ENCODE peak calls at places on chromosomes 6 and 20, in eight cellular contexts. X is IMR-90, D is ovary, J is esophagus squamous epithelium, B is body of pancreas, R is stomach, S is right lobe of liver, Q is tibial nerve. T is an unnamed sample. For H3K4me1, the result is how much of the 10 kb centered on the place peaks cover.

GRCh38 chr20:2382833-2383232 is 2.1 kb downstream of the TGM6 start:
- DNase-seq in Q (no peak), B (no peak), X (no peak), D (no peak), S (no peak), R (no peak), J (no peak), T (no peak)

GRCh38 chr20:38177201-38177600 is 12.1 kb upstream of the TGM2 start:
- DNase-seq in X (no peak), D (no peak), Q (no peak), S (no peak), J (no peak), B (no peak), R (no peak), T (no peak)

GRCh38 chr20:60008130-60008808 is 50.0 kb downstream of the CDH26 start:
- DNase-seq in Q (no peak), D (no peak), S (no peak), X (no peak), R (no peak), J (no peak), B (no peak), T (no peak)

GRCh38 chr20:22353586-22353985 is 230.8 kb downstream of the FOXA2 start:
- DNase-seq in X (no peak), Q (no peak), D (no peak), S (no peak), B (no peak), J (no peak), R (no peak), T (no peak)

GRCh38 chr6:155354167-155354566 is 39.9 kb upstream of the TFB1M start:
- DNase-seq in Q (no peak), S (no peak), R (no peak), D (no peak), X (no peak), J (no peak), B (no peak), T (no peak)

GRCh38 chr6:164370773-164371172 is 938.6 kb downstream of the C6orf118 start:
- DNase-seq in B (no peak), X (no peak), R (no peak), D (no peak), J (no peak), S (no peak), Q (no peak), T (no peak)

GRCh38 chr6:16244446-16244845 is 6.1 kb downstream of the GMPR start:
- DNase-seq in B (peak), J (no peak), Q (no peak), X (no peak), D (no peak), R (peak), S (no peak), T (no peak)

GRCh38 chr6:21965953-21966539 is 330.8 kb downstream of the PRL start:
- DNase-seq in X (no peak), J (no peak), S (no peak), Q (no peak), D (no peak), R (no peak), B (no peak), T (no peak)

GRCh38 chr20:23251779-23252178 is 98.8 kb upstream of the NXT1 start:
- DNase-seq in Q (no peak), S (no peak), D (no peak), R (no peak), X (no peak), B (no peak), J (no peak), T (no peak)

DNA sequence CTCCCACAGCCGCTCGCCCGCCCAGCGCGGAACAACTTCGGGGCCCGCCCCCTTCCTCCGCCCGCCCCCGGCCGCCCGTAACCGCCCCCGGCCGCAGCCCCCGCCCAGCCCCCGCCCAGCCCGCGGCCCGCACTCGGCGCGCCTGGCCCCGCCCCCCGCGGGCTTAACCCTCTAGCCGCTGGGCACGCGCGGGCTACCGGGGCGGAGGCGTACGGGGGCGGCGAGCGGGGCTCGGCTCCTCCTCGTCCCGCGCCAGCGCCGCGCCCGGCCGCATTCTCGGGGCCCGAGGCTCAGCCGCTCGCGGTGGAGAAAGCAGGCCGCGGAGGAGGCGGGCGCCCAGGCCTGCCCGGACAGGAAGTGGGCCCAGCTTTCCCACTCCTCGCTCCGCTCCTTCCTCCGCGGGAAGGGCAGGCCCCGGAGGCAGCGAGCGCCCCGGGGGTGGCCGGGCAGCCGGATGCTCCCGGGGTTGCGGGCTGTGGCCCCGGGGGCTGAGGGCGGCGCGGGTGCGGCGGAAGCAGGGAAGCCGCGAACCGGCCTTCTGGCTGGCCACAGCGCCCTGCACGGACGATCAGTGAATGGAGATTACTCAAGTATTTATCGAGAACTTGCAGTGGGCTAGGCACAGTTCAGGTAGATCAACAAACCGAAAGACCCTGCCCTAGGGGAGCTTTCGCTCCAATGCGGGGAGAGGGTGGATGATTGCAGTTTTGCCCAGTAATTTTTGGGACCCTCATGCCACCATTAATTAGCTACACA is at the start of gene TRAM2:
- DNase-seq in R (peak), B (peak), X (peak), J (peak), Q (peak), D (peak), S (peak), T (peak)
- TF ChIP-seq POLR2A in R (no peak), B (peak), X (peak), J (no peak), Q (peak), D (peak), S (peak), T (no peak)

GRCh38 chr20:49685809-49686208 is 27.9 kb downstream of the B4GALT5 start:
- DNase-seq in S (no peak), J (no peak), D (no peak), R (no peak), X (peak), Q (no peak), B (no peak), T (no peak)
- H3K4me1 ChIP-seq in S (under half), J (half or more), D (under half), R (half or more), X (under half), Q (half or more), B (half or more), T (under half)

GRCh38 chr20:64047968-64048401 is 1.5 kb downstream of the SOX18 start:
- DNase-seq in J (no peak), Q (no peak), R (no peak), B (no peak), S (no peak), D (no peak), X (no peak), T (no peak)
- TF ChIP-seq POLR2A in J (no peak), Q (no peak), R (no peak), B (no peak), S (no peak), D (no peak), X (no peak), T (no peak)

GRCh38 chr20:56967916-56968315 is 298.5 kb downstream of the BMP7 start:
- DNase-seq in Q (no peak), B (no peak), S (no peak), J (no peak), R (no peak), X (no peak), D (no peak), T (no peak)
- H3K4me1 ChIP-seq in Q (under half), B (under half), S (under half), J (under half), R (under half), X (under half), D (under half), T (under half)

DNA sequence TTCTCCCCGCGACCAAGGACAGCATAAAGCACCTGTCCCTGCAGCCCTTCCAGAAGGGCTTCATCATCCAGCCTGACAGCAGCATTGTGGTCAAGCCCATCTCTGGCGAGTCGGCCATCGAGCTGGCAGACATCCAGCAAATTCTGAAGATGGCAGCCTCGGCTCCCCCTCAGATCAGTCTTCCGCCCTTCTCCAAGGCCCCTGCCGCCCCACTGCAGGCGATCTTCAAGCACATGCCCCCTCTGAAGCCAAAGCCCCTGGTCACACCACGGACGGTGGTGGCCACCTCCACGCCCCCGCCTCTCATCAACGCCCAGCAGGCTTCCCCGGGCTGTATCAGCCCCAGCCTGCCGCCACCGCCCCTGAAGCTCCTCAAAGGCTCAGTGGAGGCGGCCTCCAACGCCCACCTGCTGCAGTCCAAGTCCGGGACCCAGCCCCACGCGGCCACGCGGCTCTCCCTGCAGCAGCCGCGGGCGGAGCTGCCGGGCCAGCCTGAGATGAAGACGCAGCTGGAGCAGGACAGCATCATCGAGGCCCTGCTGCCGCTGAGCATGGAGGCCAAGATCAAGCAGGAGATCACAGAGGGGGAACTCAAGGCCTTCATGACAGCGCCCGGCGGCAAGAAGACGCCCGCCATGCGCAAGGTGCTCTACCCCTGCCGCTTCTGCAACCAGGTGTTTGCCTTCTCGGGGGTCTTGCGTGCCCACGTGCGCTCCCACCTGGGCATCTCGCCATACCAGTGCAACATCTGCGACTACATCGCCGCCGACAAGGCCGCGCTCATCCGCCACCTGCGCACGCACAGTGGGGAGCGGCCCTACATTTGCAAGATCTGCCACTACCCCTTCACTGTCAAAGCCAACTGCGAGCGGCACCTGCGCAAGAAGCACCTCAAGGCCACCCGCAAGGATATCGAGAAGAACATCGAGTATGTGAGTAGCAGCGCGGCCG is 83.3 kb downstream of the SSR1 start:
- DNase-seq in Q (no peak), X (no peak), J (no peak), D (no peak), S (no peak), B (no peak), R (no peak), T (no peak)
- TF ChIP-seq POLR2A in Q (no peak), X (no peak), J (no peak), D (no peak), S (no peak), B (no peak), R (no peak), T (no peak)

GRCh38 chr6:147448775-147449174 is 59.7 kb upstream of the SAMD5 start:
- DNase-seq in D (no peak), J (no peak), S (no peak), Q (no peak), B (no peak), X (no peak), R (no peak), T (no peak)
- H3K4me1 ChIP-seq in D (under half), J (under half), S (under half), Q (under half), B (under half), X (under half), R (under half), T (under half)

DNA sequence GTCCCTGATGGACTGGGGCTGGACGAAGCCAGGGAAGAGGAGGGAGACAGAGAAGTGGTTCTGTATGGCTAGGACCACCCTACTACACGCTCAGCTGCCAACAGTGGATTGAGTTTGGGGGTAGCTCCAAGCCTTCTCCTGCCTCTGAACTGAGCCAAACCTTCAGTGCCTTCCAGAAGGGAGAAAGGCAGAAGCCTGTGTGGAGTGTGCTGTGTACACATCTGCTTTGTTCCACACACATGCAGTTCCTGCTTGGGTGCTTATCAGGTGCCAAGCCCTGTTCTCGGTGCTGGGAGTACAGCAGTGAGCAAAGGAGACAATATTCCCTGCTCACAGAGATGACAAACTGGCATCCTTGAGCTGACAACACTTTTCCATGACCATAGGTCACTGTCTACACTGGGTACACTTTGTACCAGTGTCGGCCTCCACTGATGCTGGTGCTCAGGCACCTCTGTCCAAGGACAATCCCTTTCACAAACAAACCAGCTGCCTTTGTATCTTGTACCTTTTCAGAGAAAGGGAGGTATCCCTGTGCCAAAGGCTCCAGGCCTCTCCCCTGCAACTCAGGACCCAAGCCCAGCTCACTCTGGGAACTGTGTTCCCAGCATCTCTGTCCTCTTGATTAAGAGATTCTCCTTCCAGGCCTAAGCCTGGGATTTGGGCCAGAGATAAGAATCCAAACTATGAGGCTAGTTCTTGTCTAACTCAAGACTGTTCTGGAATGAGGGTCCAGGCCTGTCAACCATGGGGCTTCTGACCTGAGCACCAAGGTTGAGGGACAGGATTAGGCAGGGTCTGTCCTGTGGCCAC is 11.3 kb upstream of the RBCK1 start:
- DNase-seq in J (no peak), B (no peak), S (no peak), Q (no peak), R (peak), X (no peak), D (no peak), T (no peak)
- TF ChIP-seq POLR2A in J (no peak), B (no peak), S (no peak), Q (no peak), R (no peak), X (no peak), D (no peak), T (no peak)

GRCh38 chr20:50115041-50115512 is 2.1 kb upstream of the UBE2V1 start:
- DNase-seq in S (no peak), J (no peak), B (no peak), X (no peak), R (no peak), D (no peak), Q (no peak), T (no peak)
- H3K4me1 ChIP-seq in S (under half), J (under half), B (half or more), X (under half), R (under half), D (under half), Q (half or more), T (under half)

T was measured in heart left ventricle.